ENCODE peak calls at places on chromosomes 5 and 9, in seven cellular contexts. M is WTC11, W is Daoy, C is H4, R is naive B cell, V is tibial nerve, H is kidney glomerular epithelial cell. G is an unnamed sample.

GRCh38 chr5:14267166-14267838 is 124.2 kb downstream of the TRIO start:
- DNase-seq in W (peak), R (no peak), H (peak), V (no peak), C (no peak), M (no peak), G (peak)

GRCh38 chr5:58107704-58108103 is 352.2 kb downstream of the PLK2 start:
- DNase-seq in R (no peak), W (peak), M (no peak), V (no peak), C (no peak), H (no peak), G (no peak)

GRCh38 chr5:150073086-150073625 is 13.2 kb downstream of the CSF1R start:
- DNase-seq in R (no peak), W (no peak), M (no peak), C (no peak), H (no peak), V (no peak), G (no peak)

GRCh38 chr9:17134396-17134842 is 421 bp upstream of the CNTLN start:
- DNase-seq in W (no peak), R (no peak), H (no peak), M (no peak), C (peak), V (peak), G (peak)

GRCh38 chr9:96758845-96759673 is 18.8 kb downstream of the ZNF510 start:
- DNase-seq in W (no peak), H (no peak), V (no peak), R (no peak), M (no peak), C (peak), G (no peak)

GRCh38 chr9:2461886-2462285 is 159.7 kb upstream of the VLDLR start:
- DNase-seq in C (no peak), M (no peak), W (peak), H (no peak), V (no peak), R (no peak), G (no peak)

GRCh38 chr5:112245616-112246015 is 173.5 kb downstream of the EPB41L4A start:
- DNase-seq in V (no peak), C (no peak), H (peak), M (no peak), R (no peak), W (no peak), G (no peak)

GRCh38 chr5:10729320-10730133 is 31.5 kb downstream of the DAP start:
- DNase-seq in W (no peak), M (no peak), H (no peak), R (peak), V (no peak), C (no peak), G (no peak)

GRCh38 chr9:116389546-116390305 is 236.1 kb downstream of the PAPPA start:
- DNase-seq in M (no peak), V (no peak), R (no peak), H (peak), W (peak), C (no peak), G (no peak)

G was measured in NCI-H82.